ENCODE peak calls at places on chromosomes 12 and 14, in four cellular contexts. P, N, O and D are unnamed samples.

GRCh38 chr12:64029013-64029857 is 184.7 kb downstream of the SRGAP1 start:
- DNase-seq in P (no peak), N (no peak), O (no peak), D (no peak)

GRCh38 chr12:3293446-3294161 is 197.4 kb upstream of the PRMT8 start:
- DNase-seq in N (no peak), P (no peak), O (no peak), D (no peak)

GRCh38 chr14:91244501-91244901 is at the start of gene GPR68:
- DNase-seq in P (no peak), O (no peak), N (no peak), D (no peak)

GRCh38 chr12:60042835-60043234 is 447.0 kb downstream of the SLC16A7 start:
- DNase-seq in P (no peak), O (no peak), N (no peak), D (no peak)

GRCh38 chr12:41234672-41235071 is 46.6 kb downstream of the PDZRN4 start:
- DNase-seq in N (no peak), O (no peak), P (no peak), D (no peak)

GRCh38 chr12:52903855-52904508 is 894 bp downstream of the KRT8 start:
- DNase-seq in N (peak; percentile 30), O (peak; percentile 87), P (peak; percentile 88), D (peak; percentile 68)

GRCh38 chr12:112116232-112117060 is 7.9 kb upstream of the NAA25 start:
- DNase-seq in O (peak; percentile 83), P (peak; percentile 70), N (no peak), D (peak; percentile 84)

GRCh38 chr14:71261206-71261605 is 353.9 kb downstream of the PCNX1 start:
- DNase-seq in P (no peak), O (no peak), N (no peak), D (no peak)

GRCh38 chr12:54578778-54579177 is 9.7 kb downstream of the PPP1R1A start:
- DNase-seq in P (no peak), O (no peak), N (no peak), D (no peak)

GRCh38 chr12:6672143-6672542 is 9.2 kb upstream of the ING4 start:
- DNase-seq in O (no peak), P (no peak), N (no peak), D (no peak)

GRCh38 chr14:70697681-70698080 is 56.0 kb downstream of the TTC9 start:
- DNase-seq in N (no peak), O (no peak), P (no peak), D (no peak)

GRCh38 chr14:104439625-104440024 is 139.9 kb upstream of the C14orf180 start:
- DNase-seq in P (no peak), O (no peak), N (no peak), D (no peak)

GRCh38 chr14:50520947-50521815 is 11.2 kb downstream of the MAP4K5 start:
- DNase-seq in N (peak; percentile 56), O (no peak), P (peak; percentile 10), D (no peak)

GRCh38 chr12:49233842-49234526 is 30.9 kb upstream of the TUBA1C start:
- DNase-seq in P (peak; percentile 43), O (no peak), N (peak; percentile 35), D (no peak)

GRCh38 chr12:53068811-53069585 is 10.2 kb downstream of the SPRYD3 start:
- DNase-seq in N (no peak), P (no peak), O (no peak), D (no peak)

GRCh38 chr12:50411051-50411660 is 10.5 kb downstream of the LARP4 start:
- DNase-seq in O (no peak), N (no peak), P (no peak), D (no peak)

GRCh38 chr12:122393822-122394221 is 28.6 kb downstream of the CLIP1 start:
- DNase-seq in P (no peak), N (no peak), O (no peak), D (no peak)

GRCh38 chr12:124664395-124665111 is 97.1 kb upstream of the NCOR2 start:
- DNase-seq in N (no peak), O (no peak), P (no peak), D (no peak)

GRCh38 chr12:40325349-40325960 is 100.7 kb downstream of the LRRK2 start:
- DNase-seq in P (peak; percentile 8), N (no peak), O (peak; percentile 41), D (peak; percentile 49)

GRCh38 chr14:92846162-92846897 is 52.2 kb downstream of the GOLGA5 start:
- DNase-seq in N (peak; percentile 86), O (no peak), P (no peak), D (no peak)

GRCh38 chr14:69525896-69526295 is 41.4 kb downstream of the PLEKHD1 start:
- DNase-seq in N (no peak), P (no peak), O (no peak), D (no peak)

GRCh38 chr12:29653286-29653685 is 130.5 kb downstream of the TMTC1 start:
- DNase-seq in N (no peak), O (no peak), P (no peak), D (no peak)

GRCh38 chr14:34088918-34089317 is 138.0 kb upstream of the EGLN3 start:
- DNase-seq in P (no peak), N (no peak), O (no peak), D (no peak)

GRCh38 chr14:91835920-91836843 is 31.2 kb downstream of the TC2N start:
- DNase-seq in O (no peak), P (peak; percentile 89), N (no peak), D (peak; percentile 91)

GRCh38 chr14:94460631-94461416 is 8.2 kb upstream of the SERPINA11 start:
- DNase-seq in O (no peak), P (no peak), N (no peak), D (no peak)

GRCh38 chr14:60233251-60233650 is 15.8 kb upstream of the PPM1A start:
- DNase-seq in P (no peak), O (peak; percentile 29), N (no peak), D (no peak)

GRCh38 chr12:7339675-7340074 is 35.8 kb downstream of the ACSM4 start:
- DNase-seq in P (no peak), N (no peak), O (no peak), D (no peak)

GRCh38 chr12:117028254-117028653 is 71.0 kb downstream of the TESC start:
- DNase-seq in N (no peak), O (no peak), P (no peak), D (no peak)

GRCh38 chr14:60845523-60845922 is 111.0 kb downstream of the MNAT1 start:
- DNase-seq in O (no peak), N (peak; percentile 28), P (no peak), D (no peak)

GRCh38 chr12:57793920-57794319 is 11.3 kb downstream of the TSFM start:
- DNase-seq in N (no peak), P (no peak), O (no peak), D (no peak)

GRCh38 chr12:110453569-110454296 is 3.6 kb upstream of the ARPC3 start:
- DNase-seq in O (peak; percentile 3), N (no peak), P (no peak), D (no peak)

GRCh38 chr12:31589896-31590729 is 823 bp downstream of the DENND5B start:
- DNase-seq in N (no peak), O (peak; percentile 89), P (peak; percentile 67), D (peak; percentile 57)

GRCh38 chr14:66045572-66046021 is 440.6 kb upstream of the CCDC196 start:
- DNase-seq in N (no peak), P (no peak), O (no peak), D (no peak)

GRCh38 chr12:106954462-106955376 is 988 bp upstream of the TMEM263 start:
- DNase-seq in O (no peak), P (peak; percentile 46), N (no peak), D (no peak)

GRCh38 chr12:106955377-106956047 is at the start of gene TMEM263:
- DNase-seq in O (peak; percentile 91), P (peak; percentile 95), N (peak; percentile 83), D (peak; percentile 97)

GRCh38 chr12:106953352-106954260 is 2.1 kb upstream of the TMEM263 start:
- DNase-seq in O (no peak), P (no peak), N (no peak), D (no peak)

GRCh38 chr12:106957617-106958016 is 1.9 kb downstream of the TMEM263 start:
- DNase-seq in O (no peak), N (no peak), P (no peak), D (no peak)

DNA sequence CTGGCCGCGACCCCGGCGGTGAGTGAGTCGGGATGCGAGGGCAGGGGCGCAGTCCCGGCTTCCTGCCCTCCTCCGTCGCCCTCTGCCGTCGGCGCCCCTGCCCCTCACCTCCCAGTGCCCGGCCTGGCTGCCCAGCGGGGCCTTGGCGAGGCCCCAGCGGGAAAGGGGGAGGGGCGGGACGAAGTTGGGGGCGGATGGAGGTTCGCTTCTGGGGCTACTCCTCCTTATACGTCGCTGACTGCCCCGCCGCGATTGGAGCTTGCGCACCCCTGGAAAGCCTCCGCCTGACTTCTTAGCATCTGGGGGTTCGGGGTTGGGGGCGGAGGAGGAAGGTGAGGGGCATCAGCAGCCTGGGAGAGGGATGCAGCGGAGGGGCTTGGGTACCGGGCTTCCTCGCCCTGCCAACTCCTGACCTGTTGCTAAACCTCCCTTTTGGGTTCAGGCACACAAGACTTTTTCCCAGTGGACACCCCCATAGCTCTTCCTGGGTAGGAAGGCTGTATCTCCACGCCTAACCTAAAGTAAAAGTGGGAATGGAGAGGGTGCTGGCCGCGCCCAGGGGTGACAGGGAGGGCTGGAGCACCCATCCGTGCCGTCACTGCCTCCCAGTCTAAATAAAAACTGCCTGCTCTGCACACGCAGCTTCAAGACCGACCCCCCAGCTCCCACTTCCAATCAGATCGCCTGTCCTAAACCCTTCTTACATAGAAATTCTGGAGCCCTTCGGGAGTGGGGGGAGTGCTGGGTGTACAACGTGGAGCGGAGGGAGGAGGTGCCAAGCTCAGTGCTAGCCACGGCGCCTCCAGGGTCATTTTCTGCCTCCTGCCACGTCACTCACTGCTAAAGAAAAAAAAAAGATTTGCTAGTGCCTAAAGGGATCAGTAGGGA is 585 bp downstream of the TMEM263 start:
- DNase-seq in N (peak; percentile 15), P (peak; percentile 69), O (peak; percentile 87), D (peak; percentile 56)
- TF ChIP-seq TARDBP in N (no peak), P (no peak), O (peak; percentile 27), D (no peak)

GRCh38 chr12:55972906-55973597 is 826 bp upstream of the RAB5B start:
- DNase-seq in N (no peak), O (no peak), P (no peak), D (no peak)
- TF ChIP-seq TARDBP in N (no peak), O (no peak), P (peak; percentile 78), D (no peak)

GRCh38 chr12:126627596-126627995 is 1562.4 kb downstream of the AACS start:
- DNase-seq in P (no peak), N (no peak), O (no peak), D (no peak)
- TF ChIP-seq TARDBP in P (no peak), N (no peak), O (no peak), D (no peak)

GRCh38 chr12:26195641-26196423 is 459 bp downstream of the SSPN start:
- DNase-seq in O (no peak), N (no peak), P (no peak), D (peak; percentile 46)

GRCh38 chr12:26195250-26195640 is at the start of gene SSPN:
- DNase-seq in O (no peak), N (no peak), P (no peak), D (peak; percentile 33)

GRCh38 chr12:26196424-26196722 is 1.0 kb downstream of the SSPN start:
- DNase-seq in P (no peak), N (no peak), O (no peak), D (no peak)

GRCh38 chr12:26197832-26198231 is 2.5 kb downstream of the SSPN start:
- DNase-seq in P (no peak), N (no peak), O (no peak), D (no peak)

DNA sequence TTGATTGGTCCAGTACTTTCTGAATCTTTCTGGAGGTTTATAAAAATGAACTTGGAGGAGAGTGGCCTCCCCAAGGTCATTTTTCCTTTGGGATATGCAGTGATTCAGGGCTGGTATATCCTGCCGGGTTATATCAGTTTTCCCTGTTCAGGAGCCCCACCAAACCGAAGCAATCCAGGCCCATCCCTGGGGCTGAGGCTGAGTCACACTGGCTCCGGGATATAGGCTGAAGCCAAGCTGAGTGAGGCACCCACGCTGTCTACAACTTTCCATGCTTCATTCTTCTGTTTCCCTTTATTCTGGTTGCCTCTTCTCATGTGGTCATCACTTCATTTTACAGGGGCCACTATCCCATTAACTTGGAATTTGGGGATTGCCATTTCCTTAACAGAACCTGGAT is 3.4 kb downstream of the SSPN start:
- DNase-seq in N (no peak), P (no peak), O (no peak), D (no peak)
- TF ChIP-seq TARDBP in N (no peak), P (no peak), O (no peak), D (no peak)